ENCODE peak calls at places on chromosomes 12 and 14, in four cellular contexts. L, U, G and C are unnamed samples.

GRCh38 chr12:46154221-46154975 is 114.4 kb downstream of the SLC38A1 start:
- DNase-seq in U (peak; percentile 19), L (no peak), G (peak; percentile 25), C (no peak)

GRCh38 chr12:108605000-108605689 is 7.3 kb upstream of the TMEM119 start:
- DNase-seq in G (no peak), L (no peak), U (no peak), C (no peak)

GRCh38 chr12:88501976-88502938 is 78.0 kb downstream of the KITLG start:
- DNase-seq in L (no peak), U (peak; percentile 60), G (no peak), C (no peak)

GRCh38 chr14:54329082-54329695 is 67.6 kb upstream of the CDKN3 start:
- DNase-seq in G (peak; percentile 42), L (no peak), U (peak; percentile 74), C (peak; percentile 78)

GRCh38 chr14:32038876-32039275 is 38.2 kb upstream of the ARHGAP5 start:
- DNase-seq in G (no peak), L (no peak), U (peak; percentile 57), C (no peak)

GRCh38 chr14:68363841-68364711 is 428.8 kb downstream of the ZFP36L1 start:
- DNase-seq in U (no peak), L (peak; percentile 85), G (no peak), C (no peak)

GRCh38 chr12:93722757-93723567 is 45.8 kb downstream of the CRADD start:
- DNase-seq in U (peak; percentile 83), L (no peak), G (no peak), C (no peak)

GRCh38 chr14:50677527-50678063 is 9.5 kb upstream of the SAV1 start:
- DNase-seq in G (no peak), L (no peak), U (peak; percentile 17), C (peak; percentile 77)

GRCh38 chr12:120199025-120199424 is 1.9 kb downstream of the RPLP0 start:
- DNase-seq in L (no peak), U (no peak), G (no peak), C (no peak)

GRCh38 chr14:53845813-53846693 is 110.6 kb downstream of the BMP4 start:
- DNase-seq in L (no peak), G (no peak), U (no peak), C (peak; percentile 89)

GRCh38 chr12:115374480-115375187 is 690.7 kb upstream of the TBX3 start:
- DNase-seq in L (no peak), G (no peak), U (no peak), C (no peak)

GRCh38 chr12:49537709-49538601 is 875 bp upstream of the KCNH3 start:
- DNase-seq in L (peak; percentile 78), U (no peak), G (no peak), C (no peak)

GRCh38 chr12:1595026-1595561 is 713 bp upstream of the FBXL14 start:
- DNase-seq in L (no peak), G (no peak), U (no peak), C (no peak)

GRCh38 chr12:123794027-123794426 is 31.9 kb downstream of the DNAH10 start:
- DNase-seq in U (no peak), G (no peak), L (no peak), C (no peak)

GRCh38 chr12:118360785-118361404 is 11.8 kb downstream of the TAOK3 start:
- DNase-seq in G (no peak), U (peak; percentile 42), L (no peak), C (no peak)

GRCh38 chr12:15851919-15852318 is 30.3 kb upstream of the STRAP start:
- DNase-seq in G (no peak), L (no peak), U (no peak), C (no peak)

GRCh38 chr12:127500513-127500912 is 766.5 kb upstream of the TMEM132C start:
- DNase-seq in G (no peak), U (no peak), L (no peak), C (no peak)

GRCh38 chr12:121800694-121801600 is 2.9 kb upstream of the SETD1B start:
- DNase-seq in U (peak; percentile 55), L (peak; percentile 95), G (no peak), C (peak; percentile 66)

GRCh38 chr12:106342397-106343212 is 14.9 kb upstream of the POLR3B start:
- DNase-seq in G (peak; percentile 45), U (peak; percentile 31), L (no peak), C (peak; percentile 25)

GRCh38 chr14:78130356-78130755 is 39.8 kb upstream of the NRXN3 start:
- DNase-seq in L (no peak), U (no peak), G (no peak), C (no peak)

GRCh38 chr12:100554608-100555077 is 18.8 kb upstream of the GAS2L3 start:
- DNase-seq in U (peak; percentile 88), L (no peak), G (peak; percentile 79), C (peak; percentile 64)

GRCh38 chr12:22018860-22019259 is 27.2 kb upstream of the CMAS start:
- DNase-seq in U (no peak), G (no peak), L (no peak), C (peak; percentile 80)

GRCh38 chr14:103688906-103689902 is 26.0 kb downstream of the XRCC3 start:
- DNase-seq in L (peak; percentile 84), U (no peak), G (no peak), C (no peak)